ENCODE peak calls at places on chromosome 7, in four cellular contexts. C is HepG2, G is GM12878, D is K562. Y is an unnamed sample.

GRCh38 chr7:155835446-155836215 is 23.4 kb upstream of the SHH start:
- DNase-seq in C (no peak), G (no peak), D (no peak), Y (no peak)

GRCh38 chr7:23065974-23066373 is 39.6 kb upstream of the KLHL7 start:
- DNase-seq in C (no peak), G (no peak), D (no peak), Y (no peak)

GRCh38 chr7:17070117-17070750 is 188.5 kb upstream of the AGR3 start:
- DNase-seq in C (no peak), G (no peak), D (no peak), Y (no peak)

GRCh38 chr7:98826811-98827231 is 43.0 kb downstream of the TMEM130 start:
- DNase-seq in C (no peak), G (no peak), D (no peak), Y (no peak)

GRCh38 chr7:158134824-158135223 is 452.8 kb downstream of the PTPRN2 start:
- DNase-seq in C (no peak), G (no peak), D (no peak), Y (no peak)

GRCh38 chr7:50824882-50825281 is 42.2 kb upstream of the GRB10 start:
- DNase-seq in C (peak), G (no peak), D (no peak), Y (no peak)

GRCh38 chr7:3380034-3380433 is 79.0 kb downstream of the SDK1 start:
- DNase-seq in C (peak), G (no peak), D (no peak), Y (no peak)

GRCh38 chr7:111753968-111754367 is 191.7 kb upstream of the IMMP2L start:
- DNase-seq in C (no peak), G (no peak), D (no peak), Y (no peak)

GRCh38 chr7:16951483-16952080 is 69.8 kb upstream of the AGR3 start:
- DNase-seq in C (no peak), G (no peak), D (no peak), Y (no peak)

GRCh38 chr7:128025380-128025779 is 5.9 kb downstream of the LRRC4 start:
- DNase-seq in C (no peak), G (no peak), D (no peak), Y (no peak)
- TF ChIP-seq TARDBP in C (no peak), G (no peak), D (no peak), Y (no peak)

GRCh38 chr7:139721844-139722243 is 56.0 kb downstream of the HIPK2 start:
- DNase-seq in C (no peak), G (no peak), D (no peak), Y (no peak)
- TF ChIP-seq BHLHE40 in C (no peak), G (no peak), D (no peak), Y (no peak)

DNA sequence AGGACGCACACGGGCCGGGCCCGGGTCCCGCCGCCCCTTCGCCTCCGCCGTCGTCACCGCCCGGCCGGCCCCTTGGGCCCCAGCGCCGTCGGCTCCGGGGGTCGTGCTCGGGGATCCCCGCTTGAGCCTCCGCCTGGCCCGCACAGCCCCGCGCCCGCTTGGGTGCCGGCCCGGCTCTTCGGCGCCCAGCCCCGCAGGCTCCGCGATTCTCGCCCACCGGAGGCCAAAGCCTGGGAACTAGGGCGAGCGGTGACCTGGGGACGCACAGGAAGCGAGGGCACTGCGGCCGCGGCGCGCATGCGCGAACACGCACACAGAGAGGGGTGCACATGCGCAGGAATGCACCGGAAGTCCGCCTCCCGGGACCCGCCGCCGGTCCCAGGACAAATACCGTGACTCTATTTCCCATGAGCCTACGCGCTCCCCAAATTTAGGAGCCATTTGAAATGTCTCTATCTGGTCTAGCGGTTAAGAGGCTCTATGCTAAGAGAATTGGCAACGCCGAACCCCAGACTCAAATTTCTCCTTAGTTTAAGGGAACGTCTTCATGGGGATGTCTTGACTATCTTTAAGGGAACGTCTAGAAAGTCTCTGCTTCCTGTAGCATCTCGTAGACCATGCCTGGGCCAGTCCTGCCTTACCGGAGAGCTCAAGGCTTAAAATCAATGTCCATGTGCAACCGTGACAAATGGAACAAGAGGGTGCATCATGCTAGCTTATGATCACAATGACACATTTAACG is at the start of gene ZNF12:
- DNase-seq in C (peak), G (peak), D (peak), Y (peak)
- TF ChIP-seq TARDBP in C (no peak), G (no peak), D (no peak), Y (no peak)

GRCh38 chr7:32910195-32910594 is 18.6 kb upstream of the KBTBD2 start:
- DNase-seq in C (no peak), G (no peak), D (no peak), Y (no peak)

GRCh38 chr7:32900415-32900814 is 8.9 kb upstream of the KBTBD2 start:
- DNase-seq in C (no peak), G (no peak), D (no peak), Y (no peak)

GRCh38 chr7:32901629-32902028 is 10.1 kb upstream of the KBTBD2 start:
- DNase-seq in C (no peak), G (no peak), D (no peak), Y (no peak)

GRCh38 chr7:32905175-32905662 is 13.7 kb upstream of the KBTBD2 start:
- DNase-seq in C (no peak), G (no peak), D (peak), Y (no peak)
- TF ChIP-seq BHLHE40 in C (no peak), G (no peak), D (peak), Y (no peak)

DNA sequence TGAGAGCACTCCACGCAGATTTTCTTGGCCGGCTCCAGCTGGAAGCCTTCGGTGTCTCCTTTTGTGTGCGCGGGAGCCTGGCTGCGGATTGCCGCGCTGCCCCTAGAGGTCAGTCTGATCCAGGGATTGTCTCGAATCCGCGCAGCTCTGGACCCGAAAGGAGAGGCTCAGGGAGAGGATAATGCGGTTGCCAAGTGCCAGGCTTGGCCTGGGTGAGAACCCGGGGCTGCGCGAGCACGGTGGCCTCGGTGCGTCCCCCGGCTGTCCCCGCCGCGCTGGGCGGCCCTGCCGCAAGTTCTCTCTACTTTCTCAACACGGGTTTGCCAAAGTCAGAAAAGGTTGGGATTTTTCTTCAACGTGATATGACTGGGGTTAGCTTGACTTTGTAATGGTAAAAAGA is 140.9 kb downstream of the ADCYAP1R1 start:
- DNase-seq in C (peak), G (no peak), D (peak), Y (peak)
- TF ChIP-seq TARDBP in C (no peak), G (no peak), D (no peak), Y (no peak)

DNA sequence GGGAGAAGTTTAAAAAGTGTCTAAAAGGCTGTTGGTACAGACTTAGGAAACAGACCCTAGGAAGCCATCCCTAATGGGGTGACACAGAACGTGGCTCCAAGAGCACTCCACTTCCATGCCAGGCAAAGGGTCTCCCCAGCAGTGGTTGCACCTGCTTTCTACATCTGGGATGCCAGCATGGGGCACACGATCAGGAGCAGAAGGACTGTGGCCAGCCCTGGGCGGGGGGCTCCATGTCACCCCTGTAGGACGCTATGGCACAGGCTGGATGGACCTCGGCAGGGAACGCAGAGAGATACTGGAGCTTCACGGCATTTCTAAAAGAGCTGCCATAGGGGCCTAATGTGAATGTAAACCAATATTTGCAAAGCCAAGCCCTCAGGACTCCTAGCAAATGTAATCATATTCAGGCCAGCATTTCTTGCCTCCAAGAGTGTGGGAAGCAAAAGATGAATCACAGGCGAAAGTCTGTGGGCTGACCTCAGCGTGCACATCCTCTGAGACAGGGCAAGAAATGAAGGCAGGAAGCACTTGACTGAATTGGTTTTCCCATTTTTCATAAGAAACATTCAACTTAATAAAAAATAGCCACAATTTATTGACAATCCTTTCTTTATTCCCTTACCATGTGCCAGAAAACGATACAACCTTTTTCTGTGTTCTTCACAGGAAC is 93.9 kb downstream of the ATXN7L1 start:
- DNase-seq in C (no peak), G (no peak), D (no peak), Y (no peak)
- TF ChIP-seq BHLHE40 in C (no peak), G (no peak), D (no peak), Y (no peak)

DNA sequence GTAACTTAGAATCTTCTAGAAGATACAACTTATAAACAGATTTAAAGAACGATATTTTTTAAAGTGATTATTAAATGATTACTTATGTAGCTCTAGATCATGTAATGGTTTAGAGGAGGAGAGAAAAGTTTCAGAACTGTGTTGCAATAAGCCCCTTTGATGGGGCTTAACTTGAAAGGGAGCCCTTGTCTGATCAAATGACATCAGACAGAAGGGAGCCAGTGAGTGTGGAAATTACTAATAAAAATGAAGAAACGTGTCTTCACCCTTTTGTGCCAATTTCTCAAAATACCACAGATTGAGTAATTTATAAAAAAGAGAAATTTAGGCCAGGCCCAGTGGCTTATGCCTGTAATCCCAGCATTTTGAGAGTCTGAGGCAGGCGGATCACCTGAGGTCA is 318.2 kb downstream of the EXOC4 start:
- DNase-seq in C (peak), G (no peak), D (no peak), Y (no peak)
- TF ChIP-seq TARDBP in C (no peak), G (no peak), D (no peak), Y (no peak)

GRCh38 chr7:135321556-135321955 is 87.9 kb downstream of the STRA8 start:
- DNase-seq in C (no peak), G (no peak), D (no peak), Y (no peak)

GRCh38 chr7:135322571-135323340 is 89.1 kb downstream of the STRA8 start:
- DNase-seq in C (no peak), G (no peak), D (no peak), Y (no peak)

GRCh38 chr7:135317676-135318326 is 84.2 kb downstream of the STRA8 start:
- DNase-seq in C (peak), G (no peak), D (no peak), Y (no peak)

GRCh38 chr7:135316648-135317313 is 83.1 kb downstream of the STRA8 start:
- DNase-seq in C (no peak), G (no peak), D (peak), Y (no peak)

GRCh38 chr7:135320277-135320676 is 86.6 kb downstream of the STRA8 start:
- DNase-seq in C (no peak), G (no peak), D (no peak), Y (no peak)
- TF ChIP-seq BHLHE40 in C (no peak), G (no peak), D (no peak), Y (no peak)

DNA sequence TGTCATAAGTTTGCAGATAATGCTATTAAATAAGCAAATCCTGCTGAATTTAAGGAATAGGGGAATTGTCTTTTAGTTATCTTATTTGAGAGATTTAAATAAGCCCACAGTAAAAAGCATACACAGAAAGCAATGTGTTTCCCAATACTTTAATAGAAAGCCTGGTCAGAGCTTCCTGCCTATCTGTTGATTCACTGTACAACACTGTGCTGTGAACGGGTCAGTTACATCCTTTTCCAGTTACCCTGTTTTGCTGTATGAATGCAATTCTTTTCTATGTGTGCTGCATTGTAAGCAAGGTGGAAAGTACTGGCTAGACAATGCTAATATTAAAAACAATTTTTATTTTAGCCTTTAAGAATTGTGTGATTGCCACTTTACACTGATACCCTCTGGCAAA is 81.2 kb downstream of the ANKRD7 start:
- DNase-seq in C (no peak), G (no peak), D (no peak), Y (no peak)
- TF ChIP-seq TARDBP in C (no peak), G (no peak), D (no peak), Y (no peak)

GRCh38 chr7:123351027-123351426 is 151.3 kb upstream of the SLC13A1 start:
- DNase-seq in C (no peak), G (no peak), D (no peak), Y (no peak)

GRCh38 chr7:123355576-123356195 is 155.9 kb upstream of the SLC13A1 start:
- DNase-seq in C (no peak), G (no peak), D (no peak), Y (peak)

GRCh38 chr7:123352226-123352550 is 152.4 kb upstream of the SLC13A1 start:
- DNase-seq in C (no peak), G (no peak), D (no peak), Y (no peak)

GRCh38 chr7:123351506-123352225 is 151.9 kb upstream of the SLC13A1 start:
- DNase-seq in C (no peak), G (no peak), D (no peak), Y (no peak)

GRCh38 chr7:123352957-123353356 is 153.2 kb upstream of the SLC13A1 start:
- DNase-seq in C (no peak), G (no peak), D (no peak), Y (no peak)
- TF ChIP-seq BHLHE40 in C (no peak), G (no peak), D (no peak), Y (no peak)

Y was measured in HEK293T.